ENCODE peak calls at places on chromosome 7, in four cellular contexts. J, F, L and N are unnamed samples.

GRCh38 chr7:45919231-45919825 is 1.7 kb downstream of the IGFBP3 start:
- DNase-seq in J (no peak), F (no peak), L (no peak), N (no peak)

GRCh38 chr7:41584746-41585145 is 118.1 kb downstream of the INHBA start:
- DNase-seq in J (no peak), F (no peak), L (no peak), N (no peak)

GRCh38 chr7:127803626-127804025 is 151.6 kb downstream of the SND1 start:
- DNase-seq in J (no peak), F (no peak), L (no peak), N (no peak)

GRCh38 chr7:103540986-103541385 is 95.0 kb upstream of the SLC26A5 start:
- DNase-seq in J (no peak), F (no peak), L (no peak), N (no peak)

GRCh38 chr7:55100172-55100961 is 81.5 kb downstream of the EGFR start:
- DNase-seq in J (no peak), F (no peak), L (no peak), N (no peak)

GRCh38 chr7:67462781-67463191 is 466.2 kb downstream of the TYW1 start:
- DNase-seq in J (no peak), F (no peak), L (no peak), N (peak)

GRCh38 chr7:521221-522070 is 1.8 kb upstream of the PDGFA start:
- DNase-seq in J (no peak), F (no peak), L (no peak), N (no peak)

GRCh38 chr7:107338080-107338479 is 131.8 kb upstream of the GPR22 start:
- DNase-seq in J (no peak), F (no peak), L (no peak), N (no peak)

GRCh38 chr7:126856691-126857291 is 395.9 kb downstream of the GRM8 start:
- DNase-seq in J (peak), F (peak), L (peak), N (no peak)

GRCh38 chr7:1607001-1607400 is 37.2 kb upstream of the PSMG3 start:
- DNase-seq in J (no peak), F (no peak), L (no peak), N (no peak)

GRCh38 chr7:27191081-27191715 is 6.2 kb upstream of the HOXA11 start:
- DNase-seq in J (no peak), F (no peak), L (no peak), N (peak)

GRCh38 chr7:154975984-154976383 is 26.9 kb downstream of the PAXIP1 start:
- DNase-seq in J (no peak), F (no peak), L (no peak), N (no peak)

GRCh38 chr7:38102486-38102885 is 75.6 kb upstream of the STARD3NL start:
- DNase-seq in J (no peak), F (no peak), L (no peak), N (no peak)

GRCh38 chr7:28347462-28347861 is 64.9 kb upstream of the CREB5 start:
- DNase-seq in J (no peak), F (no peak), L (no peak), N (no peak)

GRCh38 chr7:100874300-100874576 is 665 bp upstream of the SRRT start:
- DNase-seq in J (no peak), F (no peak), L (no peak), N (no peak)

GRCh38 chr7:131108212-131108980 is 219.3 kb upstream of the MKLN1 start:
- DNase-seq in J (no peak), F (no peak), L (no peak), N (no peak)

GRCh38 chr7:26237035-26237807 is 35.7 kb downstream of the CBX3 start:
- DNase-seq in J (no peak), F (no peak), L (no peak), N (no peak)

GRCh38 chr7:133290676-133291332 is 37.9 kb downstream of the EXOC4 start:
- DNase-seq in J (no peak), F (no peak), L (no peak), N (no peak)

GRCh38 chr7:90869335-90869734 is 273.2 kb downstream of the CDK14 start:
- DNase-seq in J (no peak), F (no peak), L (no peak), N (no peak)

GRCh38 chr7:100443096-100443840 is 7.0 kb upstream of the PPP1R35 start:
- DNase-seq in J (no peak), F (no peak), L (no peak), N (no peak)

GRCh38 chr7:128235469-128235868 is 5.6 kb upstream of the LEP start:
- DNase-seq in J (no peak), F (no peak), L (no peak), N (no peak)

GRCh38 chr7:41996381-41997035 is 240.5 kb downstream of the GLI3 start:
- DNase-seq in J (peak), F (no peak), L (no peak), N (no peak)

GRCh38 chr7:105644937-105645336 is 63.6 kb upstream of the EFCAB10 start:
- DNase-seq in J (no peak), F (no peak), L (no peak), N (no peak)

GRCh38 chr7:45198986-45199385 is 41.4 kb downstream of the RAMP3 start:
- DNase-seq in J (no peak), F (no peak), L (no peak), N (peak)

GRCh38 chr7:96004598-96004997 is 232.2 kb downstream of the DYNC1I1 start:
- DNase-seq in J (no peak), F (no peak), L (no peak), N (no peak)

GRCh38 chr7:11237742-11238141 is 264.1 kb downstream of the PHF14 start:
- DNase-seq in J (peak), F (no peak), L (no peak), N (no peak)

GRCh38 chr7:82964150-82964882 is 198.4 kb downstream of the PCLO start:
- DNase-seq in J (no peak), F (no peak), L (no peak), N (no peak)

GRCh38 chr7:150446288-150446938 is 4.0 kb upstream of the GIMAP8 start:
- DNase-seq in J (no peak), F (no peak), L (no peak), N (no peak)

GRCh38 chr7:50534690-50535290 is 30.4 kb downstream of the DDC start:
- DNase-seq in J (peak), F (peak), L (peak), N (no peak)

GRCh38 chr7:26100940-26101339 is 51.1 kb upstream of the NFE2L3 start:
- DNase-seq in J (no peak), F (no peak), L (no peak), N (no peak)

GRCh38 chr7:91353923-91354322 is 89.7 kb downstream of the FZD1 start:
- DNase-seq in J (no peak), F (no peak), L (no peak), N (no peak)

GRCh38 chr7:150946826-150947750 is 31.0 kb downstream of the KCNH2 start:
- DNase-seq in J (no peak), F (no peak), L (no peak), N (no peak)

GRCh38 chr7:94444808-94445207 is 50.1 kb downstream of the COL1A2 start:
- DNase-seq in J (no peak), F (no peak), L (no peak), N (no peak)

GRCh38 chr7:124429923-124430322 is 335.7 kb downstream of the GPR37 start:
- DNase-seq in J (no peak), F (no peak), L (no peak), N (no peak)

GRCh38 chr7:86762129-86762528 is 118.4 kb downstream of the GRM3 start:
- DNase-seq in J (no peak), F (no peak), L (no peak), N (no peak)

GRCh38 chr7:96933067-96933645 is 72.2 kb upstream of the DLX6 start:
- DNase-seq in J (no peak), F (no peak), L (no peak), N (no peak)

GRCh38 chr7:158044156-158044823 is 543.3 kb downstream of the PTPRN2 start:
- DNase-seq in J (no peak), F (no peak), L (no peak), N (no peak)

GRCh38 chr7:29972315-29972669 is 17.3 kb downstream of the SCRN1 start:
- DNase-seq in J (no peak), F (no peak), L (no peak), N (no peak)

GRCh38 chr7:29976673-29977072 is 12.9 kb downstream of the SCRN1 start:
- DNase-seq in J (no peak), F (no peak), L (no peak), N (no peak)

GRCh38 chr7:29975564-29975963 is 14.0 kb downstream of the SCRN1 start:
- DNase-seq in J (no peak), F (no peak), L (no peak), N (no peak)

GRCh38 chr7:29976265-29976664 is 13.3 kb downstream of the SCRN1 start:
- DNase-seq in J (no peak), F (no peak), L (no peak), N (no peak)

GRCh38 chr7:29974286-29974685 is 15.3 kb downstream of the SCRN1 start:
- DNase-seq in J (no peak), F (no peak), L (no peak), N (no peak)
- TF ChIP-seq POLR2A in J (no peak), F (no peak), L (no peak), N (no peak)

GRCh38 chr7:116500071-116500853 is 724 bp downstream of the CAV2 start:
- DNase-seq in J (no peak), F (no peak), L (no peak), N (peak)
- TF ChIP-seq POLR2A in J (no peak), F (no peak), L (no peak), N (no peak)

GRCh38 chr7:99394188-99394502 is 14.3 kb downstream of the PDAP1 start:
- DNase-seq in J (no peak), F (no peak), L (no peak), N (no peak)
- TF ChIP-seq POLR2A in J (no peak), F (no peak), L (no peak), N (no peak)

GRCh38 chr7:18306696-18307095 is 188.9 kb upstream of the HDAC9 start:
- DNase-seq in J (no peak), F (no peak), L (no peak), N (no peak)

GRCh38 chr7:18305866-18306265 is 189.7 kb upstream of the HDAC9 start:
- DNase-seq in J (no peak), F (no peak), L (no peak), N (no peak)

GRCh38 chr7:18302077-18302476 is 193.5 kb upstream of the HDAC9 start:
- DNase-seq in J (no peak), F (no peak), L (no peak), N (no peak)
- TF ChIP-seq POLR2A in J (no peak), F (no peak), L (no peak), N (no peak)

DNA sequence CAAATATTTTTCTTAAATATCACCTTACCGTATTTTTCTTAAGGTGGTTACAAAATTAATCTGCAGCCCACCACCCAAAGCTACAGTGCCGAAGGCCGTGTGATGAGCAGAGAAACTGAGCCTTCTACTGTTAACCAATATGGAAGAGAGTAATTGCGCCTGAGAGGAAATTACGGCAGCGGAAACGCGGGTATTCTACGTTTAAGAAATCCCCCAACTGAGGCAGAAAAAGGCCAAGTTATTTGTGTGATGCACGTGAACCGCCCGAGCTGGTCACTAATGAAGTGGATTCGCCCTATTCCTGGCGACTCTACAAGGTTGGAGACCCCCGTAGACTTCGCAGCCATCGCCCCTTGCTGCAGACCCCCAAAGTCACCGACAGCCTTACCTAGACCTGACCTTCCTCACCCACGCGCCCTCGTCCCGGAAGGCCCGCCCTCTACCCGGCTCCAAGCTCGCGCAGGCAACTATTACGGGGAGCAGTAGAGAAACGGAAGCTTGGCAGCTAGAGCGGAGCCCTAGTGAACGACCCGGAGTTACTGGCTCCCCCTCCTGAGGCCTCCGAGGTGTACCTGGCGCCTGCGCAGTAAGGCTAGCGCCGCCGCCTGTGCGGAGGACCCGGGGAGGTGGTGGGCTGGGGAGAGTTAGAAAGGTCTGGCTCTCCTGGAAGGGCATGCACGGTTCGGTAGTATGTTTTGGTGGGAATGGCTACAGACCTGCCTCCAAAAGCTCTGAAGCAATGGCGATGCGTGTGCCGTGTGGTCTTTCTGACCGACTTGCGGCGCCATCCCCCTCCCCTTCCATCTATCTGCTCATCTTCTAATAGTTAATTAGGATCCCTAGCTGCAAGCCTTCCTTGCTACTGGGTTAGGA is at the start of gene MRPS33:
- DNase-seq in J (peak), F (peak), L (peak), N (peak)
- TF ChIP-seq POLR2A in J (peak), F (peak), L (peak), N (no peak)

DNA sequence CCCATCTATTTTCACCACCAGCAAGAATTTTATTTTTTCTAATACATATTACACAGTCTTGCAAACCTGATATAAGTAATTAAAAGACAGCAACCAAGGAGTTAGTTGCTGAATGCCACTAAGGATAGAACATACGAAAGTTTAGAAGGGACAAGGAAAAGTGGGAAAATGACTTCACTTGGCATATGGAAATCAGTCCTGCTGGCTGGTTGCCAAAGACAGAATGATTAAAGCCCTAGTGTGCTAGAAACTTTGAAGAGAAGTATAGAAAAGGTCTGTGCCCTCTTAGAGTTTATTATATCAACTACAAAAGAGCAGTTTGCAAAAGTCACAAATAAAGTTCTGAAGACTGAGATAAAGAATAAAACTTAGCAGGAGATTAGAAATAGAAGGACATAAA is 5.8 kb upstream of the YAE1 start:
- DNase-seq in J (no peak), F (no peak), L (no peak), N (no peak)
- TF ChIP-seq POLR2A in J (no peak), F (no peak), L (no peak), N (no peak)

GRCh38 chr7:30630986-30631385 is 36.3 kb downstream of the GARS1 start:
- DNase-seq in J (no peak), F (no peak), L (no peak), N (no peak)

GRCh38 chr7:30633223-30633622 is 38.5 kb downstream of the GARS1 start:
- DNase-seq in J (no peak), F (no peak), L (no peak), N (no peak)

GRCh38 chr7:30634193-30634626 is 39.5 kb downstream of the GARS1 start:
- DNase-seq in J (no peak), F (no peak), L (peak), N (no peak)

GRCh38 chr7:30634634-30635201 is 40.0 kb downstream of the GARS1 start:
- DNase-seq in J (no peak), F (no peak), L (no peak), N (no peak)

DNA sequence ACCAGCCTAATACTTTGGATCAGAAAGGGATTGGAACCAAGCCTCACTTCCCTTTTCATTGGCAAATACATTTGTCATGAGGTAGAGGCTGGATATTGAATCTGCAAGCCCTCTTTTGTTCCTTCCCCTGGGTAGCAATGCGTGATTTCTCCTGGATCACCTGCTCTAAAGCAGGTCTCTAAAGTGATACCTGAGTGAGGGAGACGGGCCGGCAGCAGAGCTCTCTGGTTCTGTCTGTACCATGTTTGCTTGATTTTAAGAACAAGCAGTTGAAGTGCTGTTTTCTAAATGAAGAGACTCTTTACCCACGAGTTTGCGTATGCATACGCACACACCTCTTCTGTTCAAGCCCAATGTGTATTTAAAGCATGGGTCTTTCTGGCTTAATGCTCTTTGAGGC is 41.1 kb downstream of the GARS1 start:
- DNase-seq in J (no peak), F (no peak), L (no peak), N (no peak)
- TF ChIP-seq POLR2A in J (no peak), F (no peak), L (no peak), N (no peak)

DNA sequence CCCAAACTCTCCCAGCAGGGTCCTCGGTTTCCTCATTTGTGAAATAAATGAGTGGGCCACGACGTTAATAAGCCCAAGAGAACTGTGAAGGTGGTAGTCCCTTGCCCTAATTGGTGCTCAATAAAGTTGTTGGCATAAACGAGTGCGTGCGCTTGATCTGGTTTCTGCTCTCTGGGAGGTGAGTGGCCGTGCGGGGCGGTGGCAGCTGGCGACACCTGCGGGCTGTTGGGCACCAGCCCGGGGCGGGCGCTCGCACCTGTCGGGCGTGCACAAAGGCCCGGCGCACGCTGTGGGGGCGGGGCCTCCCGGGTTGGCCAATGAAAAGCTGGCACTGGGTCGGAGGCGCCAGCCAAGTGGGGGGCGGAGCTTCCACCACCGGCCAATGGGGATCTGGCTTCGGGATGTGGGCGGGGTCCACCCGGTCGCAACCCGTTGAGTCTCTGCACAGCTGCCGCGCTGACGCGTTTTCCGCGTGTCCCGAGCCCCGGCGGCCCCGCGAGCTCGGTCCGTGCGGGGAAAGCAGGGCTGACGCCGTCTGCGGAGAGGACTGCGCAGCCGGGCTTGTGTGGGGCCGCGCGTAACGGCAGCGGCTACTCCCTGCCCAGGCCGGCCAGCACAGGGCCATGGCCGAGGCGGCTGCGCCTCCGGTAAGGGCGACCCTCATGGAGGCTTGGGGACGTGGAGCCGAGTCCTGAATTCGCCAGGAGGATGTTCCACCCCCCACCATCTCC is 23.0 kb downstream of the ZNF783 start:
- DNase-seq in J (peak), F (peak), L (no peak), N (peak)
- TF ChIP-seq POLR2A in J (peak), F (no peak), L (no peak), N (no peak)

GRCh38 chr7:142499641-142500040 is 241.8 kb upstream of the PRSS58 start:
- DNase-seq in J (no peak), F (no peak), L (no peak), N (no peak)
- TF ChIP-seq POLR2A in J (no peak), F (no peak), L (no peak), N (no peak)